ENCODE peak calls at places on chromosomes 12 and 14, in four cellular contexts. O is OCI-M1, D is A549, P is NAMALWA. S is an unnamed sample.

GRCh38 chr14:102826751-102827675 is 49.8 kb downstream of the TRAF3 start:
- DNase-seq in D (no peak), P (no peak), O (no peak), S (no peak)

GRCh38 chr12:65556676-65557424 is 267.4 kb upstream of the HMGA2 start:
- DNase-seq in O (peak), D (peak), P (peak), S (peak)

GRCh38 chr12:13981296-13981962 is at the start of gene GRIN2B:
- DNase-seq in O (no peak), D (peak), P (no peak), S (no peak)

GRCh38 chr12:113103756-113104450 is 31.7 kb downstream of the RASAL1 start:
- DNase-seq in P (peak), O (no peak), D (peak), S (no peak)

GRCh38 chr12:131279281-131279921 is 325.7 kb downstream of the ADGRD1 start:
- DNase-seq in P (no peak), D (no peak), O (no peak), S (no peak)

GRCh38 chr14:63701614-63702291 is 26.1 kb downstream of the SGPP1 start:
- DNase-seq in D (no peak), P (no peak), O (peak), S (peak)

GRCh38 chr14:29999013-29999539 is 71.4 kb upstream of the PRKD1 start:
- DNase-seq in O (no peak), P (no peak), D (no peak), S (no peak)

GRCh38 chr14:44271006-44271405 is 236.1 kb downstream of the FSCB start:
- DNase-seq in P (no peak), O (no peak), D (no peak), S (no peak)

GRCh38 chr12:124450376-124450750 is 117.0 kb downstream of the NCOR2 start:
- DNase-seq in O (no peak), P (no peak), D (no peak), S (no peak)

GRCh38 chr12:3456809-3457208 is 34.2 kb upstream of the PRMT8 start:
- DNase-seq in P (peak), O (peak), D (peak), S (peak)

GRCh38 chr14:76261371-76261811 is 109.7 kb downstream of the GPATCH2L start:
- DNase-seq in D (no peak), P (no peak), O (peak), S (no peak)

GRCh38 chr14:33742166-33742565 is 208.7 kb downstream of the EGLN3 start:
- DNase-seq in P (no peak), D (no peak), O (no peak), S (no peak)

GRCh38 chr14:77125275-77126073 is 16.1 kb downstream of the ZDHHC22 start:
- DNase-seq in D (no peak), O (no peak), P (no peak), S (no peak)

GRCh38 chr12:66688836-66689439 is 10.1 kb upstream of the GRIP1 start:
- DNase-seq in O (peak), D (peak), P (peak), S (peak)